ENCODE peak calls at places on chromosomes 3 and 15, in five cellular contexts. One of them, this sample, is unnamed.

GRCh38 chr15:45134046-45134445 is 4.3 kb downstream of the DUOX1 start:
- DNase-seq in lower lobe of right lung: peak
- DNase-seq in A549: no peak
- DNase-seq in brain microvascular endothelial cell: no peak
- DNase-seq in neuronal stem cell: no peak
- DNase-seq in this sample: no peak

GRCh38 chr3:50297384-50297775 is 1.8 kb downstream of the HYAL3 start:
- DNase-seq in lower lobe of right lung: no peak
- DNase-seq in A549: no peak
- DNase-seq in brain microvascular endothelial cell: no peak
- DNase-seq in neuronal stem cell: no peak
- DNase-seq in this sample: no peak

GRCh38 chr15:64430000-64430735 is 30.2 kb upstream of the ZNF609 start:
- DNase-seq in lower lobe of right lung: no peak
- DNase-seq in A549: no peak
- DNase-seq in brain microvascular endothelial cell: peak
- DNase-seq in neuronal stem cell: peak
- DNase-seq in this sample: peak

GRCh38 chr3:25426408-25426807 is 1.7 kb upstream of the RARB start:
- DNase-seq in lower lobe of right lung: peak
- DNase-seq in A549: no peak
- DNase-seq in brain microvascular endothelial cell: no peak
- DNase-seq in neuronal stem cell: no peak
- DNase-seq in this sample: no peak

GRCh38 chr15:69987492-69988482 is 109.9 kb downstream of the TLE3 start:
- DNase-seq in lower lobe of right lung: no peak
- DNase-seq in A549: no peak
- DNase-seq in brain microvascular endothelial cell: no peak
- DNase-seq in neuronal stem cell: no peak
- DNase-seq in this sample: no peak

GRCh38 chr15:49628379-49628778 is 7.5 kb downstream of the DTWD1 start:
- DNase-seq in lower lobe of right lung: no peak
- DNase-seq in A549: no peak
- DNase-seq in brain microvascular endothelial cell: no peak
- DNase-seq in neuronal stem cell: no peak
- DNase-seq in this sample: no peak

GRCh38 chr3:164113406-164114332 is 964.6 kb downstream of the SI start:
- DNase-seq in lower lobe of right lung: no peak
- DNase-seq in A549: no peak
- DNase-seq in brain microvascular endothelial cell: no peak
- DNase-seq in neuronal stem cell: no peak
- DNase-seq in this sample: no peak

GRCh38 chr3:190384241-190384863 is 3.6 kb upstream of the CLDN16 start:
- DNase-seq in lower lobe of right lung: no peak
- DNase-seq in A549: peak
- DNase-seq in brain microvascular endothelial cell: peak
- DNase-seq in neuronal stem cell: no peak
- DNase-seq in this sample: no peak

GRCh38 chr3:169765281-169765624 is 393 bp upstream of the TERC start:
- DNase-seq in lower lobe of right lung: no peak
- DNase-seq in A549: no peak
- DNase-seq in brain microvascular endothelial cell: no peak
- DNase-seq in neuronal stem cell: no peak
- DNase-seq in this sample: no peak

GRCh38 chr3:164458986-164459385 is 619.3 kb downstream of the SI start:
- DNase-seq in lower lobe of right lung: no peak
- DNase-seq in A549: no peak
- DNase-seq in brain microvascular endothelial cell: peak
- DNase-seq in neuronal stem cell: no peak
- DNase-seq in this sample: no peak

GRCh38 chr15:98855067-98855814 is 152.4 kb downstream of the PGPEP1L start:
- DNase-seq in lower lobe of right lung: no peak
- DNase-seq in A549: no peak
- DNase-seq in brain microvascular endothelial cell: no peak
- DNase-seq in neuronal stem cell: no peak
- DNase-seq in this sample: no peak

GRCh38 chr3:153289334-153289808 is 127.3 kb downstream of the RAP2B start:
- DNase-seq in lower lobe of right lung: no peak
- DNase-seq in A549: no peak
- DNase-seq in brain microvascular endothelial cell: peak
- DNase-seq in neuronal stem cell: no peak
- DNase-seq in this sample: no peak

GRCh38 chr3:161939919-161940693 is 443.5 kb downstream of the OTOL1 start:
- DNase-seq in lower lobe of right lung: no peak
- DNase-seq in A549: no peak
- DNase-seq in brain microvascular endothelial cell: no peak
- DNase-seq in neuronal stem cell: no peak
- DNase-seq in this sample: no peak

GRCh38 chr3:132399054-132399929 is 18.0 kb upstream of the DNAJC13 start:
- DNase-seq in lower lobe of right lung: no peak
- DNase-seq in A549: peak
- DNase-seq in brain microvascular endothelial cell: peak
- DNase-seq in neuronal stem cell: peak
- DNase-seq in this sample: peak

GRCh38 chr3:12832350-12833225 is 8.8 kb downstream of the RPL32 start:
- DNase-seq in lower lobe of right lung: no peak
- DNase-seq in A549: no peak
- DNase-seq in brain microvascular endothelial cell: no peak
- DNase-seq in neuronal stem cell: no peak
- DNase-seq in this sample: no peak

GRCh38 chr3:9352917-9353823 is 9.7 kb upstream of the THUMPD3 start:
- DNase-seq in lower lobe of right lung: peak
- DNase-seq in A549: peak
- DNase-seq in brain microvascular endothelial cell: peak
- DNase-seq in neuronal stem cell: peak
- DNase-seq in this sample: peak

GRCh38 chr15:80803580-80804525 is 24.7 kb downstream of the CEMIP start:
- DNase-seq in lower lobe of right lung: no peak
- DNase-seq in A549: no peak
- DNase-seq in brain microvascular endothelial cell: no peak
- DNase-seq in neuronal stem cell: no peak
- DNase-seq in this sample: no peak

GRCh38 chr15:31136612-31137328 is 35.2 kb upstream of the TRPM1 start:
- DNase-seq in lower lobe of right lung: no peak
- DNase-seq in A549: no peak
- DNase-seq in brain microvascular endothelial cell: no peak
- DNase-seq in neuronal stem cell: no peak
- DNase-seq in this sample: no peak

GRCh38 chr3:37899101-37899707 is 37.5 kb downstream of the CTDSPL start:
- DNase-seq in lower lobe of right lung: no peak
- DNase-seq in A549: no peak
- DNase-seq in brain microvascular endothelial cell: no peak
- DNase-seq in neuronal stem cell: no peak
- DNase-seq in this sample: no peak

DNA sequence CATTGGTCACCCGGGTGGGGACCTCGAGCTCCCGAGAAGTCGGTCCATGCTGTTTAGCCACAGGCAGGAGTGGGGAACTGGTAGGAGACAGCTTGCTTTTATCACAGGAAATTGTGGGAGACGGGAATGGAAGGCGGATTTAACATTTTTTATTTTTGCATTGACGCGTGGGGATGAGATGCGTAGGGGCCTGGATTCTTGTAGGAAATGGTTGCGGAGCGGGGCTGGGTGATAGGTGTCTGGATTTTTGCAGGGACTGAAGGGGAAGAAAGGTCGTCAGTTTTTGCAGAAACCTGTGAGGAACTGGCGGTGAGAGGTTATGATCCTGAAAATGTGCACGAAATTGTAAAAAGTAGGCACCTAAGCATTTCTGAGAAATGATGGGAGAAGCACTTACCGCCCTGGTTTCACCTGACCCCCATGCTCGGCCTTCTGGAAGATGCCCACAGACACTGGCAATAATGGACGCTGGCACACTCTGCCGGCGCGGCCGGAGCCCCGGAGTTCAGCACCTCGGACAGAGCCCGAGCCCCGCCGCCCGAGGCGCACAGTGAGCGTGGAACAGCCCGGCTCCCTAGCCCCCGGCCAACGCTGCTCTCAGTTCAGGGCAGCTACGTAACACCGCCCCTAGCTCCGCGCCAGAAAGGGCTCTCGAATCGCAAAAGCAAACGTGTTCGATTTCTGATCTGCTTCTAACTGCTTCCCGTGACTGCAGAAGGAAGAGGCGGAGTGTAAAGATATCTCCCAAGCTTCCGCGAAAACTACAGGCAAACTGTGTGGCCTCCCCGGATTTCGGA is 928 bp downstream of the ANKRD34C start:
- DNase-seq in lower lobe of right lung: no peak
- DNase-seq in A549: peak
- DNase-seq in brain microvascular endothelial cell: peak
- DNase-seq in neuronal stem cell: peak
- DNase-seq in this sample: peak
- H3K4me3 ChIP-seq in lower lobe of right lung: no peak
- H3K4me3 ChIP-seq in A549: no peak
- H3K4me3 ChIP-seq in brain microvascular endothelial cell: no peak
- H3K4me3 ChIP-seq in neuronal stem cell: no peak
- H3K4me3 ChIP-seq in this sample: no peak

GRCh38 chr15:55290361-55291057 is 896 bp upstream of the RAB27A start:
- DNase-seq in lower lobe of right lung: peak
- DNase-seq in A549: peak
- DNase-seq in brain microvascular endothelial cell: peak
- DNase-seq in neuronal stem cell: peak
- DNase-seq in this sample: peak
- H3K4me3 ChIP-seq in lower lobe of right lung: peak
- H3K4me3 ChIP-seq in A549: peak
- H3K4me3 ChIP-seq in brain microvascular endothelial cell: peak
- H3K4me3 ChIP-seq in neuronal stem cell: peak
- H3K4me3 ChIP-seq in this sample: peak

GRCh38 chr3:6860149-6860548 is 766 bp upstream of the GRM7 start:
- DNase-seq in lower lobe of right lung: no peak
- DNase-seq in A549: no peak
- DNase-seq in brain microvascular endothelial cell: no peak
- DNase-seq in neuronal stem cell: no peak
- DNase-seq in this sample: no peak
- H3K4me3 ChIP-seq in lower lobe of right lung: no peak
- H3K4me3 ChIP-seq in A549: no peak
- H3K4me3 ChIP-seq in brain microvascular endothelial cell: no peak
- H3K4me3 ChIP-seq in neuronal stem cell: peak
- H3K4me3 ChIP-seq in this sample: peak

GRCh38 chr3:72744330-72744729 is 103.9 kb downstream of the SHQ1 start:
- DNase-seq in lower lobe of right lung: no peak
- DNase-seq in A549: no peak
- DNase-seq in brain microvascular endothelial cell: no peak
- DNase-seq in neuronal stem cell: no peak
- DNase-seq in this sample: no peak

GRCh38 chr3:72745146-72745976 is 102.9 kb downstream of the SHQ1 start:
- DNase-seq in lower lobe of right lung: no peak
- DNase-seq in A549: no peak
- DNase-seq in brain microvascular endothelial cell: peak
- DNase-seq in neuronal stem cell: no peak
- DNase-seq in this sample: no peak

GRCh38 chr3:72738752-72739520 is 109.3 kb downstream of the SHQ1 start:
- DNase-seq in lower lobe of right lung: peak
- DNase-seq in A549: peak
- DNase-seq in brain microvascular endothelial cell: no peak
- DNase-seq in neuronal stem cell: peak
- DNase-seq in this sample: no peak

DNA sequence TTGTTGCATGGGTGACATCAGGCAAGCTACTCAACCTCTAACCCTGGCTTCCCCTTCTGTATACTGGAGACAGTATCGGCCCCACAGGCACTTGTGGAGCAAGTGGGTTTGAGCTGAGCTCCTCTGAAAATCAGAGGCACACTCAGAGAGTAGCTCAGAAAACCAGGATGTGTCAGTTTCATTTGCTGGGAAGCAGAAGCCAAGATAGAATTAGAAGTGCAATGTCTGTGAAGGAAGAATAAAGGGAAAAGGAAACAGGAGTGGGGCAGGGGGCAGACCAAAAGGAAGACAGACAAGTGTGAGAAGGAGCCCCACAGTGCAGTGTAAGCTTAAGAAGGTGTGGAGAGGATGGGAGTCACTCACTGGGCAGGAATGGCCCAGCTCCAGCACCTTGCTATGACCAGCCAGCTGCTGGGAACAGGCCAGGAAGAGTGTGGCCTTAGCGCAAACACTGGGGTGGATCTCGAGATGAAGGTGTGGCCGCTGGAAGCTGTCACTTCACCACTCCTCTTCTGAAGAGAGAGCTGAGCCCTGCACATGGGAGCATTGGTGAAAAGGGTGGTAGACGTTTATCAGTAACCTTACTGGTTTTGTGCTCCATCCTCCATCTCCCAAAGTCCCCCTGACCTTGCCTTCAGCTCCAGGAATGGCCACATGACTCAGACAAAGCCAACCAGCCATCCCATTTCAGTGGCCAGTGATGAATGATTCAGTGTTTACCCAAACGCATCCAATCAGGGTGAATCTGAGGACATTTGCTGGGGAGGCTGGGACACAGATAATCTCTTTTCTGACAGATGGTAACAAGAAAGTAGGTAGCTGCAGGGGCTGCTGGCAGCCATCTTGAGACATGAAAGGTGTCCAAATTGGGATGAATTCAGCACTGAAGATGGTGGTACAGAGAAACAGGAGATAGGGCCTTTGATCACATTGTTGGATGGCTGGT is 108.5 kb downstream of the SHQ1 start:
- DNase-seq in lower lobe of right lung: no peak
- DNase-seq in A549: no peak
- DNase-seq in brain microvascular endothelial cell: peak
- DNase-seq in neuronal stem cell: no peak
- DNase-seq in this sample: no peak
- H3K4me3 ChIP-seq in lower lobe of right lung: no peak
- H3K4me3 ChIP-seq in A549: no peak
- H3K4me3 ChIP-seq in brain microvascular endothelial cell: no peak
- H3K4me3 ChIP-seq in neuronal stem cell: no peak
- H3K4me3 ChIP-seq in this sample: no peak